ENCODE peak calls at places on chromosomes 12 and 14, in seven cellular contexts. S, W, N, R, P, L and V are unnamed samples.

GRCh38 chr14:69695664-69696527 is 71.0 kb upstream of the SRSF5 start:
- DNase-seq in S (no peak), W (no peak), N (peak), R (no peak), P (peak), L (peak), V (no peak)

GRCh38 chr14:103533137-103533998 is 4.4 kb downstream of the TRMT61A start:
- DNase-seq in S (no peak), W (no peak), N (no peak), R (no peak), P (no peak), L (no peak), V (no peak)

GRCh38 chr14:104150201-104151027 is 12.0 kb downstream of the KIF26A start:
- DNase-seq in S (peak), W (peak), N (no peak), R (no peak), P (no peak), L (peak), V (no peak)

GRCh38 chr14:75044322-75044721 is 6.9 kb downstream of the MLH3 start:
- DNase-seq in S (no peak), W (no peak), N (no peak), R (no peak), P (no peak), L (no peak), V (no peak)

GRCh38 chr12:120110550-120111501 is 5.7 kb downstream of the RAB35 start:
- DNase-seq in S (no peak), W (peak), N (no peak), R (peak), P (no peak), L (no peak), V (no peak)

GRCh38 chr12:92369643-92370042 is 224.0 kb upstream of the BTG1 start:
- DNase-seq in S (no peak), W (no peak), N (no peak), R (no peak), P (no peak), L (no peak), V (no peak)

GRCh38 chr12:95815635-95816212 is 25.2 kb upstream of the NTN4 start:
- DNase-seq in S (peak), W (peak), N (no peak), R (no peak), P (no peak), L (no peak), V (no peak)

GRCh38 chr12:32201996-32202395 is 95.3 kb downstream of the BICD1 start:
- DNase-seq in S (no peak), W (no peak), N (no peak), R (no peak), P (peak), L (no peak), V (no peak)

GRCh38 chr12:4974217-4974616 is 64.5 kb downstream of the KCNA1 start:
- DNase-seq in S (no peak), W (no peak), N (no peak), R (no peak), P (no peak), L (no peak), V (no peak)

GRCh38 chr12:6461401-6462233 is 8.9 kb downstream of the VAMP1 start:
- DNase-seq in S (no peak), W (no peak), N (no peak), R (peak), P (peak), L (peak), V (no peak)

GRCh38 chr14:65637780-65638179 is 225.2 kb downstream of the FUT8 start:
- DNase-seq in S (no peak), W (no peak), N (no peak), R (no peak), P (no peak), L (no peak), V (no peak)

GRCh38 chr14:23177181-23177580 is 6.3 kb downstream of the SLC7A8 start:
- DNase-seq in S (no peak), W (no peak), N (no peak), R (no peak), P (no peak), L (peak), V (no peak)

GRCh38 chr14:36423430-36423829 is 96.6 kb downstream of the NKX2-1 start:
- DNase-seq in S (no peak), W (no peak), N (no peak), R (no peak), P (no peak), L (no peak), V (no peak)

GRCh38 chr14:39988939-39989338 is 556.7 kb upstream of the FBXO33 start:
- DNase-seq in S (peak), W (peak), N (no peak), R (no peak), P (no peak), L (no peak), V (no peak)

GRCh38 chr12:3164454-3165310 is 87.5 kb downstream of the TSPAN9 start:
- DNase-seq in S (peak), W (no peak), N (no peak), R (no peak), P (no peak), L (no peak), V (no peak)

GRCh38 chr14:24296341-24297157 is 3.0 kb downstream of the DHRS1 start:
- DNase-seq in S (peak), W (peak), N (peak), R (peak), P (peak), L (peak), V (no peak)

DNA sequence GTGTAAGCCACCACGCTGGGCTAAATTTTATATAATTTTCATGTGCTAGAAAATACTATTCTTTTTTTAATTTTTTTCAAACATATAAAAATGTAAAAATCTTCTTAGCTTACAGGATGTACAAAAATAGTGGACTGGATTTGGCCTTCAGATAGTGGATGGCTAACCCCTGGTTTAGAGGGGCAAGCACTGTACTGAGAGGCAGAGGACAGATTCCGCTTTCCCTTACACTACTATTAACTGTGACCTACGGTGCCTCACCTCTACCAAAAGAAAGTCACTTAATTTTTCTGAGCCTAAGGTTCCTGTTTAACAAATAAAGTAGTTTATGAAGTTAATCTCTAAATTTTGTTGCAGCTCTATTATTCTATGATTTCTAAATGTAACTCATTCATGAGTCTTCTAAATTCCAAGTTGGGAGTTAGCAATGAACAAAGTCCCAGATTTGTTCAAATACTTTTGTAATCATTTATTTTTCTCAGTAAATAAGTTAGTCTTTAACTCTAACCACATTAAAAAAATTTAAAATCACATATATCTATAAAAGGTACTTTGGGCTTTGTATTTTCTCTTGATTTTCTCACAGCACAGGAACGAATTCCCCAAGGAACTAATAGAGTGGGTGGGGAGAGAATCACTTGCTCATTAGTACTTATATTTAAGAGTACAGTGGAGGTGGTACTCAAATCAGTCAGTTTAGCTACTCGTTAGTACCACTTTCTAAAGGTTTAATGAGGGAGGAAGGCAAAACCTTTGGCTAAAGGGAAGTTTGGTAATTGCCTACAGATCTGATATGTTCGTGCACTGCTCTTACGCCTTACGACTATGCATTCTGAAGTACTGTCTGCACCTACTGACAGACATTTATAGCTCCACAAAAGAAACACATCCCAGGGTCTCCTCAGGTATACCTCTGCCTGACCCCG is 33.7 kb downstream of the SLC15A5 start:
- DNase-seq in S (no peak), W (no peak), N (no peak), R (no peak), P (no peak), L (no peak), V (no peak)
- TF ChIP-seq CTCF in S (no peak), W (no peak), N (no peak), R (no peak), P (no peak), L (no peak), V (no peak)

DNA sequence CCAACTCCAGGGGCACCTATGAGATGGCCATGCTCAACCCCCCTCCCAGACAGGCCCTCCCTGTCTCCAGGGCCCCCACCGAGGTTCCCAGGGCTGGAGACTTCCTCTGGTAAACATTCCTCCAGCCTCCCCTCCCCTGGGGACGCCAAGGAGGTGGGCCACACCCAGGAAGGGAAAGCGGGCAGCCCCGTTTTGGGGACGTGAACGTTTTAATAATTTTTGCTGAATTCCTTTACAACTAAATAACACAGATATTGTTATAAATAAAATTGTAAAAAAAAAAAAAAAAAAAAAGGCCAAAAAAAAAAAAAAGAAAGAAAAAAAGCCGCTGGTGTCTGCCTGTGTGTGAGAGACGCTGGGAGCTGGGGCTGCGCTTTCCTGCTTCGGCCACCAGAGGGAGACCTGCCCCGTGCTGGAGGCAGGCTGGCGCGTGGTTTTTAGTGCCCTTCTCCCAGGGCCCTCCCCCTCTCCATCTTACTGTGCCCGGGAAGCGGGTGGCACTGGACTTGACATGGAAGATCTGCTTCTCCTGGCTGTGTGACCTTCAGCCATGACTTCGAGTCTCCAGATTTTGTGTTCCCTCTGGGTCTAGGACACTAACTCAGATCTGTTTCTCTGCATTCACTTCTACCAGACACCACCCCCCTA is 3.4 kb upstream of the NXPH4 start:
- DNase-seq in S (peak), W (peak), N (peak), R (peak), P (peak), L (peak), V (no peak)
- TF ChIP-seq CTCF in S (peak), W (peak), N (peak), R (peak), P (peak), L (peak), V (peak)

DNA sequence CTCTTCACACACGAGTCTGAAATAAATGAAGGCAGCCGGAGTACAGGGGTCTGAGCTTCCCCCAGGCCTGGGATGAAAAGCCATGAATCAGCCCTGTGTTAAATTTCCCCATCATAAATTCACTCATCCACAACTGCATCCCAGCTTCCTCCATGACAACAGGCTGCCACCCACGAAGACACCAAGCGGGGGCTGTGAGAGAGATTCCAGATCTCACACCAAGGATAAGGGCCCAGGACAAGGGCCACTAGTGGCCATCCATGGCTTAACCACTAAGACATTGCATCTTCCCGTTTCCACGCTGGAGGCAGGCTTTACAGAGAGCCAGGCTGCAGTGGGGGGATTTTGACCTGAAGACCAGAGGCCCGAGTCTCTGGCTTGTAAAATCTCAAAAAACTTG is 94.0 kb upstream of the NCOR2 start:
- DNase-seq in S (no peak), W (no peak), N (no peak), R (no peak), P (no peak), L (no peak), V (no peak)
- TF ChIP-seq CTCF in S (no peak), W (no peak), N (no peak), R (no peak), P (no peak), L (no peak), V (no peak)

GRCh38 chr12:105013892-105014291 is 27.8 kb downstream of the NOPCHAP1 start:
- DNase-seq in S (no peak), W (no peak), N (no peak), R (no peak), P (no peak), L (no peak), V (no peak)
- TF ChIP-seq CTCF in S (no peak), W (no peak), N (no peak), R (no peak), P (no peak), L (no peak), V (no peak)

GRCh38 chr14:32404784-32405573 is 75.9 kb downstream of the AKAP6 start:
- DNase-seq in S (no peak), W (no peak), N (no peak), R (no peak), P (no peak), L (no peak), V (no peak)

GRCh38 chr14:32403688-32404087 is 74.6 kb downstream of the AKAP6 start:
- DNase-seq in S (no peak), W (no peak), N (no peak), R (no peak), P (no peak), L (no peak), V (no peak)

GRCh38 chr14:32408018-32408417 is 78.9 kb downstream of the AKAP6 start:
- DNase-seq in S (peak), W (no peak), N (peak), R (no peak), P (peak), L (no peak), V (no peak)

GRCh38 chr14:32407170-32407569 is 78.1 kb downstream of the AKAP6 start:
- DNase-seq in S (no peak), W (no peak), N (no peak), R (no peak), P (peak), L (no peak), V (no peak)

DNA sequence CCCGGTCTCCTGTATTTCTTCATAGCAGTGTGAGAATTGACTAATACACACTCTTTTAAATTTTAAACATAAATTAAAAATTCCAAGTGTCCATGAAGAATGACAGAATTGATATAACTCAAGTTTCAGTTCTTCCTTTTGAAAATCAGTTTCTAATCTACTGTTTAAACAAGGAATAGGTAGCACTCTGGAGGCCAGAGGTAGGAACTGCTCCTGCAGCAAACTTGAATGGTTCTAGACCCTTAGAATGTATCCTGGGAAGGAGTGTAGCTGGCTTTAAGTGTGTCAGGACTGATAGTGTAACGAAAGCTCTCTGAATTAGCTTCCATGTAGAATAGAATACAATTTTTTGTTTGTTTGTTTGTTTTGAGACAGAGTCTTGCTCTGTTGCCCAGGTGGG is 76.8 kb downstream of the AKAP6 start:
- DNase-seq in S (no peak), W (peak), N (no peak), R (no peak), P (no peak), L (no peak), V (no peak)
- TF ChIP-seq CTCF in S (no peak), W (peak), N (no peak), R (no peak), P (no peak), L (no peak), V (no peak)

DNA sequence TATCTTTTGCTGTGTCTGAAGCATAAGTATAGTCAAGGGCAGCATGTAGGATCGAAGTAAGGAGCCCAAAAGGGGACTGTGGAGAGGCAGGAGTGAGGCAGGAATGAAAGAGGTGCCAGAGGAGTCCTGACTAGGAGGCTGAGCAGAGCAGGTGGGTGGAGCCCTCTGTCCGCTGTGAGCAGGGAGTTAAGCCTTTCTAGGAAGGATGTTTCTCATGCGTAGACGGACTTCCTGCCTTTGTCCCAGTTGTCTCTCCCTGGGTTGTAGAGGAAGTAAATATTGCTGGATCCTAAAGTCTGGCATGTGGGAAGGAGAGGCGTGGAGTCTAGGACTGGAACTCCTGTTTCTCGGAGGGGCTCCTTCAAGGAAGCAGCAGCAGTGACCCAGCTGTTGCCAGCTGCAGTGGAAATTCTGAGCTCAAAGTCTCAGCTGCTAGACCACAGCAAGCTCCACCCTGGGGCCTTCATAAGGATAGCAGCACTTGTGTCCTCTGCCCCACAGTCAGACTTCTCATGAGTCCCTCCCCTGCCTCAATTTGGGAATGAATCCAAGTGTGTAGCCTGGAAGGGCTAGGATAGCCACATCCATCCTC is 44.0 kb downstream of the RBMS2 start:
- DNase-seq in S (peak), W (peak), N (peak), R (no peak), P (no peak), L (peak), V (peak)
- TF ChIP-seq CTCF in S (no peak), W (no peak), N (no peak), R (no peak), P (no peak), L (no peak), V (no peak)

GRCh38 chr12:108374596-108375320 is 35.6 kb upstream of the CMKLR1 start:
- DNase-seq in S (no peak), W (no peak), N (no peak), R (no peak), P (no peak), L (no peak), V (no peak)
- TF ChIP-seq CTCF in S (no peak), W (no peak), N (no peak), R (no peak), P (no peak), L (no peak), V (no peak)

DNA sequence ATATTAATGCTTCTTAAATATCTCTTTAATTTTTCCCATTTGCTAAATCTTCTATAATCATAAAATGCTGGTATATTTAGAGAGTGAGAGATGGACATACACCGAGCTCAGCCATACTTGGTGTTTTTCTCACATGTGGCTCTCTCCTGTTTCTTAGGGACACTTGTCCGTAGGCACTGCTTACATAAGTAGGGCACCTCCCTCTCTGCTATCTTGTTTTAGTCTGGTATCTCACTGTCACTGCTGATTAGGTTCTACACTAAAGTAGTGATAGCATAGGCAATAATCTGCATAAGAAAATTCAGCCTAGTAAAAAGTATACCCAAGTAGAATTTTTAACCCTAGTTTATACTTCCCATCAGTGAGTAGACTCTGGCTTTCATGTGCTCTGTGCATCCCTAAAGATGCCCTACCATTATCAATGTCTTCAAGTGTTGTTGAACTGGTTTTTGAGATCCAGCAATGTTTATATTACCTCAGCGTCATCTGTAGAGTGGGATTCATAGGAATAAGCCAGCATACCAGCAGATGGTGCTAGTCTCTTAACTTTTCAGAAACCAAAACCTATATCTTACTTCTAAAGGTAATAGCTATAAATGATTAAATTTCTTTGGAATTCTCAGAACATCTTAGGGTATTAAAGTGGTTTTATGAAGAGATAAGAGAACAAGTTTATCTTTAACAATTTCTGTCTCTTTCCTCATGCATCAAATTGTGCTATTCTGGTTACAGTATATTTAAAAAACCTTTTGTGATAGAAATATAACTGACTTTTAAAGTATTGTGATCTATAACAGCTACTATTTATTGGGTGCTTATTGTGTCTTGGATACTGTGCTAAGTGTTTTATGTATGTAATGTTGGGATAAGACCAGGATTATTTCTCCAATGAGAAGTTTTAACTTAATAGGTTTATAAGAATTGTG is 32.9 kb downstream of the ARID2 start:
- DNase-seq in S (peak), W (peak), N (no peak), R (no peak), P (no peak), L (no peak), V (no peak)
- TF ChIP-seq CTCF in S (peak), W (peak), N (no peak), R (peak), P (peak), L (peak), V (no peak)